ENCODE peak calls at places on chromosomes 3 and 15, in eight cellular contexts. L, N, F, X, Y, D, R and C are unnamed samples. For H3K4me1, the result is how much of the 10 kb centered on the place peaks cover.

GRCh38 chr3:197003461-197004385 is 25.9 kb downstream of the MELTF start:
- DNase-seq in L (no peak), N (peak), F (peak), X (peak), Y (no peak), D (peak), R (peak), C (no peak)

GRCh38 chr15:91255788-91256187 is 155.7 kb downstream of the SV2B start:
- DNase-seq in L (no peak), N (no peak), F (no peak), X (no peak), Y (no peak), D (no peak), R (no peak), C (no peak)

GRCh38 chr3:131238496-131238895 is 143.1 kb upstream of the NUDT16 start:
- DNase-seq in L (no peak), N (no peak), F (no peak), X (no peak), Y (no peak), D (no peak), R (no peak), C (no peak)

GRCh38 chr3:16329792-16330061 is 64.7 kb downstream of the OXNAD1 start:
- DNase-seq in L (no peak), N (no peak), F (no peak), X (no peak), Y (no peak), D (no peak), R (peak), C (no peak)

GRCh38 chr3:168976969-168977368 is 686.5 kb downstream of the MECOM start:
- DNase-seq in L (no peak), N (no peak), F (no peak), X (no peak), Y (no peak), D (no peak), R (no peak), C (no peak)

GRCh38 chr15:46304320-46304719 is 669.5 kb downstream of the SQOR start:
- DNase-seq in L (no peak), N (no peak), F (no peak), X (peak), Y (no peak), D (no peak), R (peak), C (no peak)

GRCh38 chr15:56040081-56041035 is 46.9 kb upstream of the NEDD4 start:
- DNase-seq in L (peak), N (peak), F (no peak), X (peak), Y (peak), D (peak), R (peak), C (peak)

GRCh38 chr3:195040773-195041520 is 230.0 kb downstream of the XXYLT1 start:
- DNase-seq in L (no peak), N (no peak), F (no peak), X (no peak), Y (no peak), D (peak), R (no peak), C (no peak)

GRCh38 chr15:72237286-72238224 is 6.6 kb upstream of the PKM start:
- DNase-seq in L (peak), N (peak), F (peak), X (peak), Y (peak), D (no peak), R (no peak), C (peak)

GRCh38 chr3:150748648-150749047 is 14.3 kb downstream of the SIAH2 start:
- DNase-seq in L (no peak), N (no peak), F (no peak), X (no peak), Y (no peak), D (no peak), R (no peak), C (no peak)

GRCh38 chr3:73490453-73491311 is 134.1 kb downstream of the PDZRN3 start:
- DNase-seq in L (peak), N (no peak), F (no peak), X (no peak), Y (peak), D (no peak), R (no peak), C (peak)

GRCh38 chr15:33028495-33028894 is 166.0 kb downstream of the FMN1 start:
- DNase-seq in L (no peak), N (no peak), F (no peak), X (no peak), Y (peak), D (no peak), R (no peak), C (no peak)

GRCh38 chr3:60086811-60087210 is 1037.0 kb upstream of the CFAP20DC start:
- DNase-seq in L (peak), N (no peak), F (no peak), X (no peak), Y (peak), D (no peak), R (no peak), C (no peak)

GRCh38 chr3:195151866-195152526 is 119.0 kb downstream of the XXYLT1 start:
- DNase-seq in L (peak), N (no peak), F (no peak), X (peak), Y (peak), D (no peak), R (no peak), C (no peak)

GRCh38 chr3:17645074-17645698 is 97.2 kb downstream of the TBC1D5 start:
- DNase-seq in L (peak), N (no peak), F (no peak), X (peak), Y (peak), D (no peak), R (peak), C (no peak)

GRCh38 chr3:169112153-169112892 is 551.2 kb downstream of the MECOM start:
- DNase-seq in L (peak), N (no peak), F (no peak), X (no peak), Y (peak), D (no peak), R (no peak), C (no peak)

GRCh38 chr15:75082689-75083088 is 59.3 kb downstream of the PPCDC start:
- DNase-seq in L (no peak), N (no peak), F (no peak), X (no peak), Y (no peak), D (no peak), R (no peak), C (no peak)

GRCh38 chr3:154780263-154780662 is 299.9 kb upstream of the MME start:
- DNase-seq in L (no peak), N (no peak), F (no peak), X (no peak), Y (no peak), D (no peak), R (peak), C (no peak)

GRCh38 chr15:29672923-29673809 is 149.1 kb downstream of the TJP1 start:
- DNase-seq in L (peak), N (no peak), F (no peak), X (no peak), Y (no peak), D (no peak), R (no peak), C (no peak)

GRCh38 chr3:157233923-157234322 is 74.0 kb upstream of the CCNL1 start:
- DNase-seq in L (no peak), N (no peak), F (no peak), X (no peak), Y (no peak), D (no peak), R (no peak), C (no peak)

GRCh38 chr15:81776961-81777360 is 268.9 kb downstream of the MEX3B start:
- DNase-seq in L (no peak), N (no peak), F (no peak), X (no peak), Y (no peak), D (no peak), R (no peak), C (no peak)

GRCh38 chr3:1007890-1008289 is 84.9 kb upstream of the CNTN6 start:
- DNase-seq in L (peak), N (no peak), F (no peak), X (peak), Y (no peak), D (no peak), R (no peak), C (no peak)

GRCh38 chr15:89364741-89365450 is 30.3 kb upstream of the POLG start:
- DNase-seq in L (no peak), N (no peak), F (no peak), X (no peak), Y (no peak), D (no peak), R (peak), C (no peak)

GRCh38 chr15:85692873-85693272 is 101.9 kb downstream of the KLHL25 start:
- DNase-seq in L (no peak), N (peak), F (peak), X (no peak), Y (no peak), D (no peak), R (no peak), C (no peak)

GRCh38 chr3:71129611-71130515 is 453.7 kb downstream of the FOXP1 start:
- DNase-seq in L (peak), N (no peak), F (no peak), X (no peak), Y (peak), D (no peak), R (no peak), C (no peak)

GRCh38 chr15:90644946-90645725 is 72.0 kb upstream of the BLM start:
- DNase-seq in L (no peak), N (no peak), F (no peak), X (no peak), Y (no peak), D (no peak), R (no peak), C (no peak)

GRCh38 chr3:48492461-48493202 is 11.3 kb downstream of the SHISA5 start:
- DNase-seq in L (peak), N (no peak), F (no peak), X (no peak), Y (no peak), D (no peak), R (no peak), C (no peak)

GRCh38 chr15:50876989-50877360 is 31.5 kb upstream of the AP4E1 start:
- DNase-seq in L (peak), N (peak), F (peak), X (peak), Y (peak), D (no peak), R (peak), C (peak)

GRCh38 chr15:50881121-50882048 is 27.1 kb upstream of the AP4E1 start:
- DNase-seq in L (peak), N (no peak), F (no peak), X (no peak), Y (peak), D (no peak), R (no peak), C (no peak)

GRCh38 chr15:50880651-50881114 is 27.8 kb upstream of the AP4E1 start:
- DNase-seq in L (peak), N (no peak), F (no peak), X (no peak), Y (peak), D (no peak), R (no peak), C (no peak)

GRCh38 chr15:50879016-50879415 is 29.5 kb upstream of the AP4E1 start:
- DNase-seq in L (no peak), N (no peak), F (no peak), X (no peak), Y (no peak), D (no peak), R (no peak), C (no peak)

GRCh38 chr15:50880221-50880620 is 28.3 kb upstream of the AP4E1 start:
- DNase-seq in L (no peak), N (no peak), F (no peak), X (no peak), Y (no peak), D (no peak), R (no peak), C (no peak)
- H3K4me1 ChIP-seq in L (under half), N (under half), F (under half), X (under half), Y (under half), D (under half), R (under half), C (under half)

GRCh38 chr3:181709537-181710279 is 2.0 kb upstream of the SOX2 start:
- DNase-seq in L (peak), N (peak), F (peak), X (peak), Y (peak), D (peak), R (peak), C (peak)
- H3K4me3 ChIP-seq in L (no peak), N (no peak), F (no peak), X (no peak), Y (no peak), D (no peak), R (peak), C (no peak)

GRCh38 chr3:121995190-121996137 is 26.6 kb downstream of the ILDR1 start:
- DNase-seq in L (peak), N (peak), F (no peak), X (peak), Y (peak), D (peak), R (peak), C (peak)

GRCh38 chr3:121999931-122000330 is 22.1 kb downstream of the ILDR1 start:
- DNase-seq in L (no peak), N (no peak), F (no peak), X (no peak), Y (no peak), D (no peak), R (no peak), C (no peak)

GRCh38 chr3:121998588-121999473 is 23.2 kb downstream of the ILDR1 start:
- DNase-seq in L (peak), N (no peak), F (no peak), X (peak), Y (no peak), D (no peak), R (no peak), C (no peak)

GRCh38 chr3:121997372-121997771 is 24.7 kb downstream of the ILDR1 start:
- DNase-seq in L (no peak), N (no peak), F (no peak), X (no peak), Y (no peak), D (no peak), R (no peak), C (no peak)

GRCh38 chr3:121998030-121998580 is 23.9 kb downstream of the ILDR1 start:
- DNase-seq in L (peak), N (no peak), F (no peak), X (peak), Y (peak), D (no peak), R (no peak), C (no peak)
- H3K4me1 ChIP-seq in L (under half), N (under half), F (under half), X (under half), Y (under half), D (under half), R (under half), C (half or more)

GRCh38 chr3:121913305-121913704 is 19.1 kb downstream of the SLC15A2 start:
- DNase-seq in L (no peak), N (no peak), F (no peak), X (no peak), Y (no peak), D (no peak), R (no peak), C (no peak)

GRCh38 chr3:121916189-121916588 is 22.0 kb downstream of the SLC15A2 start:
- DNase-seq in L (no peak), N (no peak), F (no peak), X (no peak), Y (no peak), D (no peak), R (no peak), C (no peak)

GRCh38 chr3:121918779-121919483 is 24.7 kb downstream of the SLC15A2 start:
- DNase-seq in L (peak), N (no peak), F (no peak), X (no peak), Y (peak), D (no peak), R (no peak), C (no peak)

GRCh38 chr3:121914081-121914998 is 20.1 kb downstream of the SLC15A2 start:
- DNase-seq in L (peak), N (no peak), F (no peak), X (no peak), Y (no peak), D (no peak), R (peak), C (no peak)
- H3K4me3 ChIP-seq in L (no peak), N (no peak), F (no peak), X (no peak), Y (no peak), D (no peak), R (no peak), C (no peak)